ENCODE peak calls at places on chromosome 1, in ten cellular contexts. I is cardiac muscle cell, P is ovary, R is GM12865, J is GM10248, M is H9, L is kidney, U is foreskin fibroblast, K is neural progenitor cell, W is OCI-LY7. G is an unnamed sample.

GRCh38 chr1:205536759-205537361 is 32.4 kb downstream of the CDK18 start:
- DNase-seq in L (peak; percentile 64), P (peak; percentile 15), R (no peak), W (no peak), U (no peak), M (peak; percentile 20), I (no peak), J (no peak), K (no peak), G (no peak)

GRCh38 chr1:203592728-203593127 is 33.9 kb upstream of the ATP2B4 start:
- DNase-seq in U (no peak), R (no peak), J (no peak), P (no peak), M (no peak), L (no peak), W (no peak), K (no peak), I (no peak), G (no peak)

GRCh38 chr1:52070704-52071103 is 14.6 kb downstream of the BTF3L4 start:
- DNase-seq in R (no peak), P (no peak), J (no peak), M (no peak), L (no peak), W (no peak), I (no peak), U (no peak), K (no peak), G (no peak)

GRCh38 chr1:25501235-25502058 is 42.0 kb upstream of the LDLRAP1 start:
- DNase-seq in I (no peak), J (no peak), U (peak; percentile 73), L (no peak), K (peak; percentile 62), P (no peak), W (no peak), M (peak; percentile 92), R (no peak), G (peak; percentile 41)

GRCh38 chr1:89890085-89890754 is 69.4 kb downstream of the LRRC8D start:
- DNase-seq in J (no peak), K (no peak), R (no peak), W (no peak), U (no peak), I (no peak), M (no peak), L (no peak), P (no peak), G (peak; percentile 89)

GRCh38 chr1:9990944-9991343 is 6.1 kb upstream of the RBP7 start:
- DNase-seq in U (no peak), P (no peak), K (no peak), L (no peak), I (no peak), M (no peak), R (no peak), W (no peak), J (no peak), G (no peak)

GRCh38 chr1:245549981-245550701 is 395.4 kb downstream of the KIF26B start:
- DNase-seq in W (no peak), K (peak; percentile 33), J (no peak), P (no peak), I (no peak), L (no peak), R (no peak), M (peak; percentile 35), U (no peak), G (no peak)

GRCh38 chr1:243251544-243251943 is 3.5 kb downstream of the CEP170 start:
- DNase-seq in R (no peak), U (no peak), K (no peak), I (no peak), W (no peak), P (no peak), L (no peak), J (no peak), M (no peak), G (peak; percentile 4)

GRCh38 chr1:55611123-55611522 is 396.0 kb upstream of the USP24 start:
- DNase-seq in K (no peak), L (no peak), P (no peak), U (no peak), J (no peak), R (no peak), M (no peak), I (no peak), W (no peak), G (no peak)
- TF ChIP-seq CTCF in K (no peak), L (no peak), P (no peak), U (no peak), J (no peak), R (no peak), M (no peak), I (no peak), W (no peak), G (peak; percentile 32)

DNA sequence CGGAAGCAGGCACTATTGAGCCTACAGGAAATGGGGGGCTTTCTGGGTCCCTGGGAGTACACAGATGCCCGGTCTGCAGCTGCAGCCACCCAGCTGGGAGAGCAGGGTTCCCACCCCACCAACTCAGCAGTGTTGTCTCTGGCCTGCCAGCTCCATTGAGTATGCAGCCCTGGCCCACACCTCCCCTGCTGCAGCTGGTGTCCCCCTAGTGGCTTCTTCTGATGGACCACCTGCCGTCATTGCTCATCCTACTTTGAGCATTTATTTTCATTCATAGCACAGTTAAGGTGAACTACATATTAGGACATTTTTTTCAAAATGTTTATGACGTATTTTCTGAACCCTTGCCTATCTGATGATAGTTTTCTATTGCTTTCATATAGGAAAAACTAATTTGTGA is 189.8 kb upstream of the LYPLAL1 start:
- DNase-seq in U (no peak), R (peak; percentile 21), M (peak; percentile 54), I (peak; percentile 6), K (peak; percentile 52), L (no peak), P (no peak), J (no peak), W (peak; percentile 2), G (no peak)
- TF ChIP-seq CTCF in U (no peak), R (peak; percentile 42), M (peak; percentile 65), I (peak; percentile 16), K (peak; percentile 59), L (no peak), P (no peak), J (no peak), W (peak; percentile 51), G (peak; percentile 43)

GRCh38 chr1:172351347-172351746 is 69.1 kb upstream of the C1orf105 start:
- DNase-seq in J (no peak), P (no peak), K (no peak), R (no peak), I (no peak), U (peak; percentile 46), W (no peak), M (no peak), L (no peak), G (peak; percentile 3)

GRCh38 chr1:172347416-172347815 is 73.1 kb upstream of the C1orf105 start:
- DNase-seq in J (no peak), I (no peak), W (no peak), M (no peak), P (no peak), K (no peak), U (no peak), R (no peak), L (no peak), G (no peak)

GRCh38 chr1:172351761-172352161 is 68.7 kb upstream of the C1orf105 start:
- DNase-seq in P (no peak), M (no peak), W (no peak), I (no peak), K (no peak), R (no peak), L (no peak), J (no peak), U (peak; percentile 64), G (peak; percentile 15)

GRCh38 chr1:172352435-172352834 is 68.0 kb upstream of the C1orf105 start:
- DNase-seq in M (no peak), I (no peak), R (no peak), W (no peak), K (no peak), P (no peak), L (no peak), J (no peak), U (no peak), G (peak; percentile 23)

GRCh38 chr1:172350781-172351180 is 69.7 kb upstream of the C1orf105 start:
- DNase-seq in I (no peak), P (no peak), U (no peak), W (no peak), M (no peak), K (no peak), R (no peak), L (no peak), J (no peak), G (no peak)
- TF ChIP-seq CTCF in I (no peak), P (no peak), U (no peak), W (no peak), M (no peak), K (no peak), R (no peak), L (no peak), J (no peak), G (no peak)

DNA sequence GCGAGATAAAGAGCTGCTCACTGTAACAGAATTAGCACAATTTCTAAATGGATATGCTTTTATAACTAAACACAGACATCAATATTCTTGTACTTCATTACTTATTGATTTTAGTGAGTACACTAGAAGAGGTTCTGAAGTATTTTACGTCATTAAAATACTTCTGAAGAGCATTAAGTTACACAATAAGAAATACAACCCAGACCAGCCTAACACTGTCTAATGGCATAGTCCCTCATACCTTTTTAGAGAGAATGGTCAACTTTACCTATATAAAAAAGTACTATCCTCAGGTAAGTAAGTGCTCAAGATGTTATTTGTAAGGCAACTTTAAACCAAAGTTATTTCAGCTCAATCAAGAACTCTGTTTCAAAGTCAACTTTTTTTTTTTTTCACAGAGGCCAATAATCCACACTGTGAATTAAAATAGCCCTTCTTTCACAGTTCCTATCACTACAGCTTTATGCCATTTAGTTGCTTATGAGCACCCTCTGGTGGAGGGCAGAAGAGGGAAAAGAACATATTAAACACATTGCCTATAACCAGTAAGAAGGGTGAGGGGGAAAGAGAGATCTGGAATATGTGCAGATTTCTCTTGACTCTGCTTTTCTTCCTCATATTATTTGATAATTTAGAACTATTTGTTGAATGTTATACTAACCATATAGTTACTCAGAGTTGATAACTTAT is 182.1 kb upstream of the DMRTA2 start:
- DNase-seq in M (peak; percentile 30), R (peak; percentile 39), W (peak; percentile 12), P (no peak), U (peak; percentile 21), K (peak; percentile 61), I (peak; percentile 18), L (no peak), J (peak; percentile 29), G (peak; percentile 50)
- TF ChIP-seq CTCF in M (peak; percentile 78), R (peak; percentile 33), W (peak; percentile 77), P (no peak), U (peak; percentile 50), K (peak; percentile 79), I (peak; percentile 61), L (no peak), J (peak; percentile 46), G (peak; percentile 82)

DNA sequence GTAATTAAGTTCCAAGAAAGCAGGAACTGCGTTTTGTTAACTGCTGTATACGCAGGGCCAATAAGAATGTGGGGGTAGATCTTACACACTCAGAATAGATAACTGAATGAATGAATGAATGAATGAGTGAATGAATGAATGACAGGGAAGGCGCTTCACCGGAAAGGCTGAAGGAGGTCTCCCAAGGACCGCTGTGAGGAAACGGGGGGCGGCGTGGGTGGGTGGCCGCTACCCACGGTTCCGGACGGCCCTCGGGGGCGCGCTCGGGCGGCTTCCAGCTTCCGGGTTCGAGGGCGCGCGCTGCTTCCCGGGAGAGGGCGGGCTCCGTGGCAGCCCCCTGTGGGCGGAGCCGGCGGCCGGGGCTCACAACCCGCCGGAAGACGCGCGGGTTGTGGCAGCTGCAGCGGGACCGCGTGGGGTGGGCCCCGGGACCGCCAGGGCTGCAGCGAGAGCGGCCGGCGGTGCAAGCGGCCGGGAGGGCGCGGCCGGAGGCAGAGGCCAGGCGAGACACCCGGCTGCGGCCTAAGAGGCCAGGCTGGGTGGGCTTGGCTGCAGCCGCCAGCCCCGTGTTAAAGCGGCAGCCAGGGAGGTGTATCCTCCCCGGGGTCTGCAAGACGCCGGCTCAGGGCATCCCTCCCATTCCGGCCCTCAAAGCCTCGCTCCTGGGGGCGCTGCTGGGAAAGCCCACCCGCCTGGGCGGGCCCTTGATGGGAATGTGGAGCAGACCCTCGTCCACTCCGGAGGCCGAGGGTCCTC is at the start of gene ZFP69:
- DNase-seq in J (peak; percentile 91), K (peak; percentile 83), I (peak; percentile 81), L (peak; percentile 91), W (peak; percentile 86), R (peak; percentile 93), U (peak; percentile 68), P (peak; percentile 63), M (peak; percentile 69), G (no peak)
- TF ChIP-seq CTCF in J (no peak), K (no peak), I (no peak), L (no peak), W (no peak), R (no peak), U (no peak), P (no peak), M (no peak), G (no peak)

G was measured in HFFc6.